ENCODE peak calls at places on chromosomes 2 and 18, in five cellular contexts. H, I, E, C and A are unnamed samples.

GRCh38 chr2:240615830-240616547 is 9.3 kb upstream of the GPR35 start:
- DNase-seq in H (no peak), I (peak; percentile 35), E (no peak), C (no peak), A (no peak)

GRCh38 chr18:3051718-3052410 is 38.9 kb upstream of the LPIN2 start:
- DNase-seq in H (no peak), I (no peak), E (peak; percentile 28), C (peak; percentile 2), A (no peak)

GRCh38 chr2:25331686-25332365 is 9.9 kb downstream of the DNMT3A start:
- DNase-seq in H (no peak), I (no peak), E (no peak), C (peak; percentile 58), A (no peak)

GRCh38 chr2:224253464-224253863 is 148.4 kb downstream of the FAM124B start:
- DNase-seq in H (no peak), I (no peak), E (no peak), C (no peak), A (no peak)

GRCh38 chr18:11034816-11035215 is 114.6 kb downstream of the PIEZO2 start:
- DNase-seq in H (no peak), I (no peak), E (peak; percentile 10), C (peak; percentile 21), A (no peak)

GRCh38 chr2:151040036-151040435 is 221.6 kb downstream of the RBM43 start:
- DNase-seq in H (no peak), I (no peak), E (no peak), C (no peak), A (peak; percentile 31)

GRCh38 chr2:224023188-224023587 is 15.9 kb downstream of the SERPINE2 start:
- DNase-seq in H (no peak), I (no peak), E (peak; percentile 53), C (no peak), A (no peak)

GRCh38 chr2:101442042-101442666 is 32.8 kb downstream of the RFX8 start:
- DNase-seq in H (peak; percentile 4), I (no peak), E (peak; percentile 79), C (peak; percentile 64), A (no peak)

GRCh38 chr2:152508446-152508845 is 173.5 kb downstream of the FMNL2 start:
- DNase-seq in H (no peak), I (no peak), E (peak; percentile 71), C (peak; percentile 34), A (peak; percentile 93)

GRCh38 chr2:73070651-73071451 is 661 bp downstream of the SFXN5 start:
- DNase-seq in H (peak; percentile 87), I (peak; percentile 98), E (peak; percentile 97), C (peak; percentile 97), A (peak; percentile 84)

GRCh38 chr2:225318440-225318839 is 81.1 kb upstream of the NYAP2 start:
- DNase-seq in H (no peak), I (no peak), E (no peak), C (no peak), A (no peak)

GRCh38 chr2:187138240-187138639 is 289.3 kb upstream of the ZSWIM2 start:
- DNase-seq in H (no peak), I (peak; percentile 49), E (peak; percentile 60), C (no peak), A (peak; percentile 1)

GRCh38 chr2:77604953-77605947 is 83.1 kb upstream of the LRRTM4 start:
- DNase-seq in H (no peak), I (no peak), E (no peak), C (no peak), A (no peak)

GRCh38 chr2:179991344-179991743 is 15.8 kb downstream of the CWC22 start:
- DNase-seq in H (no peak), I (no peak), E (peak; percentile 34), C (no peak), A (no peak)

GRCh38 chr18:41226186-41226585 is 728.8 kb upstream of the PIK3C3 start:
- DNase-seq in H (no peak), I (no peak), E (peak; percentile 15), C (no peak), A (peak; percentile 44)

GRCh38 chr18:74139888-74140287 is 7.7 kb downstream of the FBXO15 start:
- DNase-seq in H (no peak), I (no peak), E (peak; percentile 72), C (peak; percentile 32), A (peak; percentile 41)

GRCh38 chr18:3466051-3466450 is 16.1 kb downstream of the TGIF1 start:
- DNase-seq in H (no peak), I (no peak), E (peak; percentile 91), C (peak; percentile 36), A (no peak)

GRCh38 chr2:184646177-184646576 is 47.8 kb downstream of the ZNF804A start:
- DNase-seq in H (no peak), I (no peak), E (peak; percentile 25), C (no peak), A (peak; percentile 54)

GRCh38 chr2:28047698-28048097 is 157.2 kb downstream of the BABAM2 start:
- DNase-seq in H (no peak), I (no peak), E (peak; percentile 65), C (peak; percentile 6), A (peak; percentile 55)

GRCh38 chr2:29966256-29966655 is 44.9 kb upstream of the ALK start:
- DNase-seq in H (no peak), I (no peak), E (no peak), C (no peak), A (no peak)

GRCh38 chr2:178284613-178285286 is 90.4 kb downstream of the OSBPL6 start:
- DNase-seq in H (no peak), I (no peak), E (no peak), C (no peak), A (no peak)

GRCh38 chr2:74008761-74009395 is 24.2 kb downstream of the TET3 start:
- DNase-seq in H (no peak), I (no peak), E (no peak), C (no peak), A (no peak)

GRCh38 chr18:48815581-48816324 is 135.0 kb downstream of the SMAD7 start:
- DNase-seq in H (no peak), I (peak; percentile 51), E (peak; percentile 43), C (peak; percentile 27), A (no peak)

GRCh38 chr18:76349067-76349715 is 145.9 kb downstream of the ZNF516 start:
- DNase-seq in H (peak; percentile 61), I (no peak), E (peak; percentile 76), C (peak; percentile 63), A (peak; percentile 21)

GRCh38 chr2:65997941-65998340 is 437.0 kb upstream of the MEIS1 start:
- DNase-seq in H (no peak), I (no peak), E (no peak), C (peak; percentile 3), A (no peak)

GRCh38 chr2:31426096-31426495 is 11.6 kb upstream of the XDH start:
- DNase-seq in H (no peak), I (no peak), E (no peak), C (no peak), A (no peak)

GRCh38 chr2:229446316-229446715 is 175.2 kb upstream of the PID1 start:
- DNase-seq in H (no peak), I (no peak), E (no peak), C (no peak), A (no peak)

GRCh38 chr2:113175736-113176695 is 2.2 kb downstream of the PSD4 start:
- DNase-seq in H (no peak), I (no peak), E (no peak), C (no peak), A (no peak)

GRCh38 chr2:27977623-27978312 is 87.2 kb downstream of the BABAM2 start:
- DNase-seq in H (no peak), I (no peak), E (peak; percentile 96), C (peak; percentile 92), A (peak; percentile 86)

GRCh38 chr18:62033207-62033606 is 140.4 kb upstream of the RNF152 start:
- DNase-seq in H (peak; percentile 62), I (no peak), E (no peak), C (no peak), A (no peak)